ENCODE peak calls at places on chromosomes 6 and 20, in four cellular contexts. H is ovary; S is CD8-positive, alpha-beta memory T cell; E is cardiac fibroblast. V is an unnamed sample.

GRCh38 chr6:89311853-89312531 is 3.1 kb downstream of the GABRR2 start:
- DNase-seq in E (peak; percentile 86), S (no peak), H (peak; percentile 49), V (no peak)

GRCh38 chr6:131519670-131520436 is 53.2 kb upstream of the ARG1 start:
- DNase-seq in H (no peak), S (peak; percentile 10), E (peak; percentile 62), V (peak; percentile 62)

GRCh38 chr20:19463597-19463996 is 251.2 kb downstream of the SLC24A3 start:
- DNase-seq in H (no peak), E (no peak), S (no peak), V (no peak)

GRCh38 chr20:35673884-35674283 is 9.2 kb upstream of the CPNE1 start:
- DNase-seq in S (no peak), H (no peak), E (no peak), V (no peak)

GRCh38 chr20:63978319-63979220 is 872 bp downstream of the SAMD10 start:
- DNase-seq in S (peak; percentile 58), E (peak; percentile 32), H (peak; percentile 57), V (peak; percentile 53)

GRCh38 chr6:31125162-31125561 is 4.9 kb upstream of the CDSN start:
- DNase-seq in S (no peak), H (peak; percentile 42), E (peak; percentile 74), V (no peak)

GRCh38 chr20:9338101-9338500 is 176.3 kb upstream of the LAMP5 start:
- DNase-seq in E (no peak), H (no peak), S (no peak), V (no peak)

GRCh38 chr20:25372584-25373336 is 17.9 kb downstream of the ABHD12 start:
- DNase-seq in H (no peak), E (peak; percentile 97), S (no peak), V (no peak)

GRCh38 chr6:168838000-168838399 is 397.0 kb downstream of the SMOC2 start:
- DNase-seq in E (no peak), H (no peak), S (no peak), V (no peak)

GRCh38 chr6:33685411-33686224 is 25.9 kb downstream of the UQCC2 start:
- DNase-seq in S (no peak), E (no peak), H (no peak), V (no peak)

GRCh38 chr6:10084276-10084993 is 330.4 kb downstream of the TFAP2A start:
- DNase-seq in H (no peak), E (no peak), S (no peak), V (no peak)

GRCh38 chr6:122712093-122712863 is 67.2 kb upstream of the FABP7 start:
- DNase-seq in S (no peak), E (peak; percentile 68), H (no peak), V (no peak)

GRCh38 chr6:1821188-1822183 is 211.8 kb downstream of the FOXC1 start:
- DNase-seq in E (peak; percentile 52), S (no peak), H (no peak), V (no peak)

GRCh38 chr6:114342826-114343781 is at the start of gene HS3ST5:
- DNase-seq in H (no peak), S (no peak), E (peak; percentile 7), V (peak; percentile 37)

GRCh38 chr6:114342086-114342825 is 567 bp downstream of the HS3ST5 start:
- DNase-seq in E (peak; percentile 9), H (no peak), S (no peak), V (peak; percentile 3)

GRCh38 chr6:114344216-114344970 is 1.6 kb upstream of the HS3ST5 start:
- DNase-seq in S (no peak), E (no peak), H (no peak), V (no peak)

GRCh38 chr6:114344971-114345274 is 2.1 kb upstream of the HS3ST5 start:
- DNase-seq in H (no peak), E (no peak), S (no peak), V (no peak)

GRCh38 chr6:114343782-114344144 is 940 bp upstream of the HS3ST5 start:
- DNase-seq in H (no peak), S (no peak), E (no peak), V (no peak)
- H3K4me3 ChIP-seq in H (no peak overlapping the region), S (no peak overlapping the region), E (no peak overlapping the region), V (no peak overlapping the region)

GRCh38 chr6:156994215-156995076 is 217.3 kb downstream of the ARID1B start:
- DNase-seq in S (no peak), E (no peak), H (no peak), V (no peak)
- H3K4me3 ChIP-seq in S (no peak overlapping the region), E (no peak overlapping the region), H (no peak overlapping the region), V (no peak overlapping the region)

GRCh38 chr6:21648475-21649050 is 55.0 kb downstream of the SOX4 start:
- DNase-seq in H (no peak), E (no peak), S (no peak), V (no peak)

GRCh38 chr6:21653323-21653722 is 59.8 kb downstream of the SOX4 start:
- DNase-seq in S (no peak), H (no peak), E (no peak), V (no peak)

GRCh38 chr6:21653902-21654301 is 60.4 kb downstream of the SOX4 start:
- DNase-seq in S (no peak), H (no peak), E (no peak), V (no peak)
- H3K4me3 ChIP-seq in S (no peak overlapping the region), H (no peak overlapping the region), E (no peak overlapping the region), V (no peak overlapping the region)

GRCh38 chr20:4230185-4230584 is 214.8 kb upstream of the RNF24 start:
- DNase-seq in E (no peak), H (no peak), S (no peak), V (no peak)

GRCh38 chr20:4229415-4229814 is 214.1 kb upstream of the RNF24 start:
- DNase-seq in H (no peak), E (no peak), S (no peak), V (no peak)

GRCh38 chr20:4226330-4227084 is 211.1 kb upstream of the RNF24 start:
- DNase-seq in E (no peak), S (no peak), H (no peak), V (no peak)

GRCh38 chr20:4227085-4227821 is 211.9 kb upstream of the RNF24 start:
- DNase-seq in H (no peak), S (no peak), E (peak; percentile 77), V (peak; percentile 24)

DNA sequence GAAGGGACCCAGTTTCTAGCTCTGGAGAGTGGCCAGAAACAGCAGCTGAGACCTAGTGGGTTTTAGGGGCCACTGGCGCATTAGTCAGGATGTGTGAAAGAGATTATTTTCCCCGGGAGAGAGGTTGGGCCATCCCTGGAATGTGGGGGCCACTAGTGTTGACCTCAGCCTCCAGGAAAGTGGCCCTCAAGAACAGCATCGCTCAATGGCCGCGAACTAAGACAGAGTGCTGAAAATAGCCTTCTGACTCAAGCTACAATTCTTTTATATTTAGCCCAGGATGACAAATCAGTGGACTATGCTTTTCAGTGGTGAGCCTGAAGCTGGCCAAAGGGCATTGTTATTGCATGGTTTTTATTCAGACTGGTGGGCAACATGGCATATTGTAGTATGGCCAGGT is 210.4 kb upstream of the RNF24 start:
- DNase-seq in H (no peak), S (no peak), E (peak; percentile 94), V (no peak)
- H3K4me3 ChIP-seq in H (no peak overlapping the region), S (no peak overlapping the region), E (no peak overlapping the region), V (no peak overlapping the region)

GRCh38 chr20:33337119-33337518 is 54.1 kb downstream of the BPIFB1 start:
- DNase-seq in H (no peak), E (no peak), S (no peak), V (no peak)
- H3K4me3 ChIP-seq in H (no peak overlapping the region), E (no peak overlapping the region), S (no peak overlapping the region), V (no peak overlapping the region)

GRCh38 chr6:160428818-160429744 is 80.9 kb downstream of the SLC22A3 start:
- DNase-seq in S (no peak), E (peak; percentile 53), H (no peak), V (no peak)
- H3K4me3 ChIP-seq in S (no peak overlapping the region), E (no peak overlapping the region), H (no peak overlapping the region), V (no peak overlapping the region)

GRCh38 chr20:34262488-34263288 is 21.5 kb downstream of the ASIP start:
- DNase-seq in H (peak; percentile 83), S (no peak), E (peak; percentile 53), V (no peak)
- H3K4me3 ChIP-seq in H (no peak overlapping the region), S (no peak overlapping the region), E (peak overlapping the region; percentile 21), V (no peak overlapping the region)

GRCh38 chr20:51692806-51693400 is 75.3 kb downstream of the ATP9A start:
- DNase-seq in E (no peak), H (no peak), S (no peak), V (no peak)

GRCh38 chr20:51695574-51696303 is 72.5 kb downstream of the ATP9A start:
- DNase-seq in E (peak; percentile 76), S (no peak), H (no peak), V (no peak)

GRCh38 chr20:51698252-51698651 is 69.9 kb downstream of the ATP9A start:
- DNase-seq in S (no peak), E (no peak), H (no peak), V (no peak)

GRCh38 chr20:51697119-51697826 is 70.9 kb downstream of the ATP9A start:
- DNase-seq in S (no peak), H (no peak), E (peak; percentile 39), V (peak; percentile 60)

GRCh38 chr20:51696304-51697118 is 71.7 kb downstream of the ATP9A start:
- DNase-seq in S (no peak), H (no peak), E (peak; percentile 20), V (no peak)
- H3K4me3 ChIP-seq in S (no peak overlapping the region), H (no peak overlapping the region), E (no peak overlapping the region), V (peak overlapping the region; percentile 52)

V was measured in Jurkat, Clone E6-1.